ENCODE peak calls at places on chromosomes 16 and 17, in four cellular contexts. Z, C, S and D are unnamed samples. For H3K27me3, the result is how much of the 10 kb centered on the place peaks cover.

GRCh38 chr17:4960279-4960922 is 7.2 kb downstream of the SPAG7 start:
- DNase-seq in S (no peak), Z (no peak), C (no peak), D (no peak)

GRCh38 chr16:2468725-2469398 is 2.2 kb upstream of the NTN3 start:
- DNase-seq in Z (peak), S (no peak), C (no peak), D (no peak)

GRCh38 chr17:64984776-64985521 is 65.7 kb upstream of the LRRC37A3 start:
- DNase-seq in S (no peak), C (no peak), Z (no peak), D (no peak)

GRCh38 chr17:15442316-15443185 is 24.9 kb downstream of the CDRT4 start:
- DNase-seq in Z (no peak), C (no peak), S (no peak), D (no peak)

GRCh38 chr17:69567130-69567529 is 152.6 kb downstream of the MAP2K6 start:
- DNase-seq in Z (no peak), C (no peak), S (no peak), D (no peak)

GRCh38 chr16:85924675-85925074 is 25.7 kb downstream of the IRF8 start:
- DNase-seq in C (no peak), S (no peak), Z (no peak), D (no peak)

GRCh38 chr16:66874079-66874775 is 6.1 kb upstream of the PDP2 start:
- DNase-seq in S (no peak), C (no peak), Z (no peak), D (no peak)

GRCh38 chr17:32265192-32265895 is at the start of gene RHBDL3:
- DNase-seq in S (no peak), Z (peak), C (no peak), D (no peak)

GRCh38 chr17:41500131-41500911 is 5.1 kb downstream of the KRT13 start:
- DNase-seq in C (no peak), S (no peak), Z (no peak), D (no peak)

GRCh38 chr16:64629622-64630021 is 492.2 kb downstream of the CDH11 start:
- DNase-seq in S (no peak), C (no peak), Z (no peak), D (no peak)

GRCh38 chr16:89035013-89035697 is 58.1 kb upstream of the CBFA2T3 start:
- DNase-seq in Z (peak), C (no peak), S (no peak), D (no peak)

GRCh38 chr17:42677921-42678781 is 1.4 kb upstream of the PLEKHH3 start:
- DNase-seq in C (no peak), Z (peak), S (no peak), D (peak)

GRCh38 chr16:85354623-85355514 is 242.6 kb upstream of the CIBAR2 start:
- DNase-seq in C (peak), Z (peak), S (no peak), D (no peak)

GRCh38 chr17:38608648-38609047 is 2.9 kb upstream of the SRCIN1 start:
- DNase-seq in C (no peak), Z (no peak), S (peak), D (no peak)

GRCh38 chr17:4632583-4632923 is 8.9 kb downstream of the ALOX15 start:
- DNase-seq in Z (no peak), C (no peak), S (no peak), D (no peak)

GRCh38 chr17:44362964-44363612 is 565 bp downstream of the FAM171A2 start:
- DNase-seq in C (no peak), S (no peak), Z (peak), D (no peak)

GRCh38 chr17:59791603-59792457 is 84.4 kb downstream of the VMP1 start:
- DNase-seq in S (no peak), Z (no peak), C (no peak), D (no peak)

GRCh38 chr17:10177921-10178788 is 20.3 kb downstream of the GAS7 start:
- DNase-seq in Z (no peak), C (no peak), S (no peak), D (no peak)

GRCh38 chr17:1742371-1743093 is at the start of gene SERPINF2:
- DNase-seq in Z (no peak), C (no peak), S (no peak), D (no peak)

GRCh38 chr17:44024853-44025252 is 10.1 kb upstream of the TMEM101 start:
- DNase-seq in Z (no peak), C (no peak), S (no peak), D (no peak)

GRCh38 chr16:2475413-2476344 is 752 bp downstream of the TBC1D24 start:
- DNase-seq in S (no peak), Z (no peak), C (no peak), D (no peak)

GRCh38 chr17:14942511-14943185 is 322.5 kb downstream of the PMP22 start:
- DNase-seq in C (no peak), Z (no peak), S (no peak), D (no peak)

GRCh38 chr16:74769791-74770190 is 4.8 kb downstream of the FA2H start:
- DNase-seq in C (no peak), S (no peak), Z (no peak), D (no peak)

GRCh38 chr16:70750893-70751467 is 50.0 kb downstream of the VAC14 start:
- DNase-seq in Z (no peak), S (no peak), C (peak), D (peak)

GRCh38 chr16:50797456-50797855 is 55.6 kb downstream of the CYLD start:
- DNase-seq in Z (no peak), C (no peak), S (no peak), D (no peak)

GRCh38 chr17:72421128-72422092 is 300.6 kb downstream of the SOX9 start:
- DNase-seq in C (peak), S (peak), Z (peak), D (no peak)

GRCh38 chr16:11036040-11036439 is 91.7 kb downstream of the CLEC16A start:
- DNase-seq in Z (no peak), C (no peak), S (no peak), D (no peak)

GRCh38 chr16:8712589-8713361 is 38.4 kb downstream of the ABAT start:
- DNase-seq in C (no peak), Z (peak), S (no peak), D (no peak)

GRCh38 chr16:78748471-78748929 is 649.0 kb downstream of the WWOX start:
- DNase-seq in Z (no peak), S (no peak), C (no peak), D (no peak)

GRCh38 chr16:66248096-66248495 is 118.4 kb upstream of the CDH5 start:
- DNase-seq in Z (peak), S (peak), C (no peak), D (no peak)

GRCh38 chr17:61409301-61410099 is 9.9 kb downstream of the TBX2 start:
- DNase-seq in C (no peak), S (peak), Z (peak), D (no peak)

GRCh38 chr16:46743232-46743719 is 4.9 kb downstream of the MYLK3 start:
- DNase-seq in C (no peak), Z (no peak), S (no peak), D (no peak)

GRCh38 chr16:874366-875181 is 74.0 kb upstream of the GNG13 start:
- DNase-seq in S (no peak), C (no peak), Z (no peak), D (no peak)
- H3K27me3 ChIP-seq in S (under half), C (under half), Z (under half), D (under half)

DNA sequence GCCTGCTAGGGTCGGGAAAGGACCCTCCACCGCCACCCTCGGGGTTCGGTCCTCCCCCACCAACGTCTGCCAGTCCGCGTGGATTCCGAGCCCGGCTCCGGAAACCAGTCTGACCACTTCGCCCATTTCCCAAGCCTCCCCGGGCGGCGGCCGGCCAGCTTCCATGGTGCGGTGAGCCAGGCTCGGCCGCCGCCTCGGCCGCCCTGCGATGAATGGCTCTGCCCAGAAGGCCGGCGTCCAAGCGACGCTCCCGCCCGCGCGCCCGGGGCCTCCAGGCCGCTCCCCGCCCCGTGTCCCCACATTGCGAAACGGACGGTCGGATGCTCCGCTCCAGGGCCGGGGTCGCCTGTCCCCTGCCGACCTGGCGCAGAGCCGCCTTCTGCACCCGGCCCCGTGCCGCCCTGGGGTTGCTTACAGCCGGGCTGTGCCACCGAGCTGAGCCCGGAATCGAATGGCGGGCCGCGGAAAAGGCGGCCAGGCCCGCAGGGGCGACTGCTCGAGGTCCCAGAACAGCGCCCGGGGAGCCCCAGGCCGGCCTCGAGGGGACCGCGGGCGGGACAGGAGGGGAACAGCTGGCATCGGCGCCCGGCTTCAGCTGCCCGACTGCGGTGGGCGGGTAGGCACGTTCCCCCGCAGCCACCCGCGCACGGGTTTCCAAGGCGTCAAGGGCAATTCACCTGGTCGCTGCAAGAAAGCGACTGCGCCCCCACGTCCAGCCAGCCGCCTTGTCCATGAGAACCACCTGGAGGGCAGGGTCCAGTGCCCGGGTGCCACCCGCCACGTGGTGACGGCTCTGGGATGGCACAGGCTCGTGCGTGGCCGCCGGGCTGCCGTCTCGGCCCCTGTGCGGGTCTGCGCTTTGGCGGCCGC is 18.3 kb upstream of the CBX8 start:
- DNase-seq in Z (no peak), S (peak), C (no peak), D (no peak)
- H3K27me3 ChIP-seq in Z (under half), S (under half), C (half or more), D (under half)

GRCh38 chr17:79401704-79402075 is 209.2 kb downstream of the RBFOX3 start:
- DNase-seq in S (no peak), Z (no peak), C (no peak), D (no peak)
- H3K27me3 ChIP-seq in S (under half), Z (half or more), C (under half), D (under half)

GRCh38 chr17:79326814-79327213 is 252.2 kb downstream of the ENGASE start:
- DNase-seq in Z (no peak), C (no peak), S (no peak), D (no peak)

GRCh38 chr17:79323556-79323955 is 248.9 kb downstream of the ENGASE start:
- DNase-seq in Z (no peak), C (no peak), S (no peak), D (no peak)

GRCh38 chr17:79322216-79323123 is 247.8 kb downstream of the ENGASE start:
- DNase-seq in C (no peak), Z (no peak), S (no peak), D (no peak)

GRCh38 chr17:79324219-79324618 is 249.6 kb downstream of the ENGASE start:
- DNase-seq in Z (no peak), C (no peak), S (no peak), D (no peak)

GRCh38 chr17:79325707-79326106 is 251.1 kb downstream of the ENGASE start:
- DNase-seq in C (no peak), Z (no peak), S (no peak), D (no peak)
- H3K27me3 ChIP-seq in C (under half), Z (half or more), S (under half), D (under half)

GRCh38 chr16:55476625-55477533 is 2.1 kb upstream of the MMP2 start:
- DNase-seq in Z (no peak), C (no peak), S (no peak), D (no peak)

GRCh38 chr16:55475919-55476318 is 3.1 kb upstream of the MMP2 start:
- DNase-seq in S (no peak), C (no peak), Z (peak), D (no peak)

GRCh38 chr16:55473584-55473983 is 5.4 kb upstream of the MMP2 start:
- DNase-seq in S (no peak), Z (no peak), C (no peak), D (no peak)

GRCh38 chr16:55471448-55472097 is 7.4 kb upstream of the MMP2 start:
- DNase-seq in C (peak), Z (no peak), S (no peak), D (no peak)

DNA sequence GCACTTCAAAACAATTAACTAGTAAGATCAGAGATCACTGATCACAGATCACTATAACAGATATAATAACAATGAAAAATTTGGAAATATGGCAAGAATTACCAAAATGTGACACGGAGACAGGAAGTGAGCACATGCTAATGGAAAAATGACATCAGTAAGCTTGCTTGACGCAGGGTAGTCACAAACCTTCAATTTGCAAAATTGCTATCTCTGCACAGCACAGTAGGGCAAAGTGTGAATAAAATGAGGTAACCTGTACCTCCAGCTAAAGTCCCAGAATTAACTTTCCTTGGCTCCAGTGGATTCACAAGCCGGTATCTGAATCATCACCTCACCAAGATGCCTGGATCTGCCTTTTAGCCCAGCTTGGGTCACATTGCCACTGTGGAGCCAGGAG is 4.2 kb upstream of the MMP2 start:
- DNase-seq in S (no peak), C (no peak), Z (no peak), D (no peak)
- H3K27me3 ChIP-seq in S (under half), C (under half), Z (under half), D (under half)

GRCh38 chr16:56606071-56606687 is 2.2 kb upstream of the MT2A start:
- DNase-seq in Z (no peak), S (no peak), C (no peak), D (no peak)

GRCh38 chr16:56607675-56608042 is 725 bp upstream of the MT2A start:
- DNase-seq in Z (no peak), S (no peak), C (no peak), D (no peak)

GRCh38 chr16:56605475-56605874 is 2.9 kb upstream of the MT2A start:
- DNase-seq in Z (no peak), S (no peak), C (no peak), D (no peak)

GRCh38 chr16:56608043-56608875 is at the start of gene MT2A:
- DNase-seq in S (peak), C (peak), Z (peak), D (peak)

DNA sequence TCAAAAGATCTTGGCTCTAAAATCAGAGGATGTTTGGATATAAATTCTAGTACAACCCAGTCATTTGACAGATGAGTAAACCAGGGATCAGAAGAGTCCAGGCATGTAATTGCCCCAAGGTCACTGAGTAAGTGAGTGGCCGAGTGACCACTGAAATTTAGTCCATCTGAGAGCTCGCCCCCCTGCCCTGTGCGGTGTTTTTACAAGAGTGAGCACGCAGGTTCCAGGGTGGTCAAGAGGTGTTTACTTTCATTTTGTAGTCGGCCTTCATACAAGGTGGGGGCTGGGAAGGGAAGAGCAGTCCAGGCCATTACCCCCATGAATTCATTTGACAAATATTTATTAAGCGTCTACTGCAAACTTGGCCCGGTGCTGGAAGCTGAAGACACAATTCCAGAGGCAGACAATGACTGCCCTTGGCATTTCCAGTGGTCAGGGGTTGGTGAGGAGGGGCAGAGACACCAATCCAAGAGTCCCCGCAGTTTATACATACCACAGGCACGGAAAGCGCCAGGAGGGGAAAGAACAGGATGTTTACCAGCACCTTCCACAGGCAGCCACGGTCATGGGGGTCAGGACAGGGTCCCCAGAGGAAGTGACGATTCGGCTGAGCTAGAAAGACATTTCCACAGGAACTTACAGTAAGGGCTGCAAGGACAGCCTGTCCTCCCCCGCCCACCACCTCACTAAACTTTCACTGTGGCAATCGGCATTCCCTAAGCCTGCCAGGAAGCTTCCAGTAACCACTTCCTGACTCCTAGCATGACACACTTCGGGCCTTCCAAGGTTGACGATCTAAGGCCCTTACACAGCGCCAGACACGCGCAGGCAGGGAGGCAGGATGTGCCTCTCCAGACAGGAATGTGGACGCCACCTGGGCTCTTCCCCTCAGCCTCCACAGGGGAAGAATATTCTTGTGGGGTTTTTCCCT is 1.4 kb upstream of the MT2A start:
- DNase-seq in Z (no peak), C (peak), S (peak), D (peak)
- H3K27me3 ChIP-seq in Z (under half), C (under half), S (under half), D (under half)

DNA sequence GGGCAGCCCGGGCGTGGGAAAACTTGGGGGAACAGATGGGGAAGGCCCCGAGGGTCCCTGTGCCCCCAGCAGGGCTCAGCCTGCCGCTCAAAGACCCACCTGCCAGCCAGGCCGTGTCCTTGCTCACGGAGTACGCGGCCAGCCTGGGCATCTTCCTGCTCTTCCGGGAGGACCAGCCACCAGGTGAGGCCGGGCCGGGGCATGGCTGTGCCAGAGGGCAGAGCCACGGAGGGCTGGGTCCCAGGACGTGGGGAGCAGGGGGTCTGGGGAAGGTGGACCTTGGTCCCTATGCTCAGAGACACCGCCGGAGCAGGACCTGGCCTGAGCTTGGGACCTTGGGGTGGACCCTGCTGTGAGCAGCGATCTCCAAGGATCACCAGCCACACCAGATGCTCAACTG is 509 bp downstream of the ADAD2 start:
- DNase-seq in Z (no peak), C (no peak), S (no peak), D (no peak)
- H3K27me3 ChIP-seq in Z (under half), C (under half), S (under half), D (under half)

DNA sequence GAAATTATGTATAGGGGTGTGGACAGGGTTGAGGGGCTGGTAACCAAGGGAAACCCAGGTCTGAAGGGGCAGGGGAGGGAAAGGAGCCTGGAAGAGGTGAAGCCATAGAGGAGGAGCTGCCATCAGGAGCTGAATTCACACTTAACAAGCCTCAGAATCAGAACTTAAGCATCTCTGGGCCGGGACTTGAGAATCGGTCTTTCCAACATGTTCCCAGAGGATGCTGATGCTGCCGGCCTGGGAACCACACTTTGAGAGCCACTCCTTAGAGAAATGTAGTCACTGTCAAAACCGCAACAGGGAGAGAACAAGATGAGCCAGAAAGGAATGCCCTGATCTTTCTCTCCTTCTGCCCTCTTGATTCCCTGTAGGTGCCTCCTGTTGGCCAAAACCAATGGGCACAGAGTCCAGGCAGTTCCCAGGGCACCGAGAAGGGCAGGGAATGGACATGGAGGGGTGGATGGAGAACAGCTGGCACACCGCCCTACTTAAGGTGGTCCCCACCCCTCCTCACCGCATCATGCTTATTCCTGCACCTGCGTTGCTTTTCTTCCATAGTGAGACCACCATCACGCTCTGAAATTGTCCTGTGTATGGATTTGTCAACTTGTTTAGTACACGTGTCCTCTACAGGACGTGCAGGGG is 88.5 kb downstream of the GSG1L start:
- DNase-seq in C (no peak), S (no peak), Z (no peak), D (no peak)
- H3K27me3 ChIP-seq in C (under half), S (under half), Z (under half), D (under half)